ENCODE peak calls at places on chromosome 17, in six cellular contexts. D, U, J, L, Y and R are unnamed samples.
A peak's percentile ranks its signal among the peaks of the same experiment; 100 is the strongest.

GRCh38 chr17:4110152-4110551 is 32.7 kb downstream of the ZZEF1 start:
- DNase-seq in D (no peak), U (peak; percentile 70), J (no peak), L (no peak), Y (no peak), R (no peak)

GRCh38 chr17:40450175-40450574 is 6.9 kb downstream of the IGFBP4 start:
- DNase-seq in D (no peak), U (peak; percentile 67), J (peak; percentile 64), L (no peak), Y (no peak), R (no peak)

GRCh38 chr17:62380253-62380652 is at the start of gene EFCAB3:
- DNase-seq in D (no peak), U (no peak), J (no peak), L (no peak), Y (no peak), R (no peak)

GRCh38 chr17:2053380-2054261 is 1.3 kb upstream of the HIC1 start:
- DNase-seq in D (no peak), U (peak; percentile 78), J (peak; percentile 71), L (no peak), Y (peak; percentile 85), R (no peak)

GRCh38 chr17:7354262-7354781 is 634 bp upstream of the TMEM95 start:
- DNase-seq in D (no peak), U (peak; percentile 47), J (no peak), L (no peak), Y (no peak), R (no peak)

GRCh38 chr17:65468321-65468720 is 93.1 kb downstream of the AXIN2 start:
- DNase-seq in D (no peak), U (no peak), J (no peak), L (no peak), Y (no peak), R (no peak)

GRCh38 chr17:63477471-63478440 is 895 bp downstream of the ACE start:
- DNase-seq in D (no peak), U (no peak), J (no peak), L (no peak), Y (peak; percentile 78), R (no peak)

GRCh38 chr17:3679186-3680126 is 10.8 kb downstream of the EMC6 start:
- DNase-seq in D (no peak), U (no peak), J (no peak), L (no peak), Y (no peak), R (no peak)

GRCh38 chr17:1561420-1562177 is 993 bp downstream of the PITPNA start:
- DNase-seq in D (no peak), U (peak; percentile 28), J (no peak), L (no peak), Y (no peak), R (no peak)

GRCh38 chr17:29677139-29677834 is 54.6 kb upstream of the CORO6 start:
- DNase-seq in D (peak; percentile 84), U (peak; percentile 70), J (no peak), L (no peak), Y (no peak), R (no peak)

GRCh38 chr17:42311240-42312034 is 23.1 kb downstream of the STAT5A start:
- DNase-seq in D (peak; percentile 90), U (peak; percentile 96), J (peak; percentile 57), L (no peak), Y (no peak), R (no peak)

GRCh38 chr17:8965394-8966168 is at the start of gene PIK3R5:
- DNase-seq in D (no peak), U (no peak), J (peak; percentile 65), L (no peak), Y (peak; percentile 79), R (no peak)

GRCh38 chr17:50468120-50469004 is at the start of gene CHAD:
- DNase-seq in D (peak; percentile 70), U (no peak), J (no peak), L (no peak), Y (no peak), R (no peak)

GRCh38 chr17:79045001-79045729 is 21.2 kb downstream of the C1QTNF1 start:
- DNase-seq in D (no peak), U (no peak), J (no peak), L (no peak), Y (no peak), R (no peak)

GRCh38 chr17:48632579-48633265 is 6.6 kb upstream of the HOXB9 start:
- DNase-seq in D (no peak), U (no peak), J (no peak), L (no peak), Y (no peak), R (no peak)

GRCh38 chr17:77529328-77529650 is 388.5 kb downstream of the SEC14L1 start:
- DNase-seq in D (peak; percentile 47), U (no peak), J (no peak), L (no peak), Y (no peak), R (no peak)

GRCh38 chr17:78727057-78727456 is 55.0 kb downstream of the CYTH1 start:
- DNase-seq in D (no peak), U (no peak), J (no peak), L (no peak), Y (no peak), R (no peak)

GRCh38 chr17:27396941-27397340 is 59.3 kb upstream of the KSR1 start:
- DNase-seq in D (no peak), U (peak; percentile 43), J (no peak), L (no peak), Y (no peak), R (no peak)

GRCh38 chr17:78939615-78940014 is 14.4 kb upstream of the TIMP2 start:
- DNase-seq in D (no peak), U (peak; percentile 73), J (no peak), L (no peak), Y (no peak), R (no peak)

GRCh38 chr17:63573634-63574033 is 23.4 kb downstream of the DCAF7 start:
- DNase-seq in D (no peak), U (no peak), J (no peak), L (no peak), Y (no peak), R (no peak)

GRCh38 chr17:83100220-83100852 is 20.9 kb downstream of the METRNL start:
- DNase-seq in D (no peak), U (peak; percentile 26), J (peak; percentile 55), L (no peak), Y (no peak), R (no peak)

GRCh38 chr17:48378696-48379095 is 51.3 kb downstream of the SKAP1 start:
- DNase-seq in D (no peak), U (no peak), J (no peak), L (no peak), Y (no peak), R (no peak)

GRCh38 chr17:1197379-1197778 is 17.6 kb upstream of the ABR start:
- DNase-seq in D (no peak), U (peak; percentile 89), J (no peak), L (no peak), Y (peak; percentile 14), R (no peak)

GRCh38 chr17:38511126-38512108 is 83.2 kb downstream of the ARHGAP23 start:
- DNase-seq in D (no peak), U (peak; percentile 38), J (no peak), L (no peak), Y (no peak), R (no peak)

GRCh38 chr17:48489781-48490180 is 41.0 kb downstream of the HOXB1 start:
- DNase-seq in D (no peak), U (no peak), J (no peak), L (no peak), Y (no peak), R (no peak)

GRCh38 chr17:71519285-71519684 is 601.5 kb upstream of the SOX9 start:
- DNase-seq in D (no peak), U (no peak), J (no peak), L (no peak), Y (no peak), R (no peak)

GRCh38 chr17:35540589-35541404 is 3.3 kb upstream of the SLFN12L start:
- DNase-seq in D (no peak), U (peak; percentile 76), J (peak; percentile 41), L (no peak), Y (no peak), R (no peak)

GRCh38 chr17:38893612-38894011 is 23.8 kb downstream of the LASP1 start:
- DNase-seq in D (peak; percentile 73), U (peak; percentile 71), J (no peak), L (no peak), Y (no peak), R (no peak)

GRCh38 chr17:49494937-49495841 is at the start of gene NGFR:
- DNase-seq in D (no peak), U (no peak), J (no peak), L (no peak), Y (no peak), R (no peak)

GRCh38 chr17:2792541-2793169 is 3.6 kb upstream of the RAP1GAP2 start:
- DNase-seq in D (no peak), U (no peak), J (no peak), L (no peak), Y (no peak), R (no peak)

GRCh38 chr17:4329838-4330237 is 36.6 kb downstream of the UBE2G1 start:
- DNase-seq in D (no peak), U (peak; percentile 80), J (no peak), L (peak; percentile 69), Y (no peak), R (no peak)

GRCh38 chr17:81394377-81394747 is 895 bp upstream of the BAHCC1 start:
- DNase-seq in D (no peak), U (no peak), J (no peak), L (no peak), Y (no peak), R (no peak)
- TF ChIP-seq CTCF in D (no peak), U (no peak), J (no peak), L (no peak), Y (no peak), R (no peak)

GRCh38 chr17:58002558-58002957 is 4.5 kb downstream of the SRSF1 start:
- DNase-seq in D (no peak), U (no peak), J (no peak), L (no peak), Y (no peak), R (no peak)
- H3K4me3 ChIP-seq in D (no peak overlapping the region), U (no peak overlapping the region), J (no peak overlapping the region), L (no peak overlapping the region), Y (no peak overlapping the region), R (no peak overlapping the region)

GRCh38 chr17:55323518-55324295 is 58.9 kb downstream of the HLF start:
- DNase-seq in D (no peak), U (no peak), J (no peak), L (no peak), Y (no peak), R (no peak)

GRCh38 chr17:55325405-55325804 is 60.6 kb downstream of the HLF start:
- DNase-seq in D (no peak), U (no peak), J (no peak), L (no peak), Y (no peak), R (no peak)

GRCh38 chr17:55322451-55322985 is 57.8 kb downstream of the HLF start:
- DNase-seq in D (no peak), U (no peak), J (no peak), L (no peak), Y (no peak), R (no peak)

GRCh38 chr17:55326030-55326429 is 61.3 kb downstream of the HLF start:
- DNase-seq in D (no peak), U (no peak), J (no peak), L (no peak), Y (no peak), R (no peak)

GRCh38 chr17:55324296-55324978 is 59.7 kb downstream of the HLF start:
- DNase-seq in D (no peak), U (no peak), J (no peak), L (no peak), Y (no peak), R (no peak)
- TF ChIP-seq CTCF in D (no peak), U (no peak), J (no peak), L (no peak), Y (no peak), R (no peak)

GRCh38 chr17:44778656-44779210 is 19.9 kb downstream of the ADAM11 start:
- DNase-seq in D (no peak), U (no peak), J (no peak), L (no peak), Y (no peak), R (no peak)
- H3K4me3 ChIP-seq in D (peak overlapping the region; percentile 75), U (peak overlapping the region; percentile 62), J (no peak overlapping the region), L (peak overlapping the region; percentile 56), Y (peak overlapping the region; percentile 32), R (peak overlapping the region; percentile 40)